ENCODE peak calls at places on chromosomes 12 and 14, in four cellular contexts. M, T, D and S are unnamed samples.

GRCh38 chr14:90383731-90384542 is 12.9 kb upstream of the CALM1 start:
- DNase-seq in D (peak), T (no peak), M (no peak), S (peak)

GRCh38 chr12:69471667-69472385 is 1.6 kb downstream of the FRS2 start:
- DNase-seq in M (no peak), D (no peak), T (no peak), S (no peak)

GRCh38 chr14:90409209-90409730 is 12.4 kb downstream of the CALM1 start:
- DNase-seq in M (peak), D (no peak), T (peak), S (peak)

GRCh38 chr12:27733052-27733656 is 22.5 kb downstream of the MRPS35 start:
- DNase-seq in T (no peak), D (no peak), M (no peak), S (no peak)

GRCh38 chr12:1453801-1454200 is 140.6 kb downstream of the FBXL14 start:
- DNase-seq in D (no peak), T (no peak), M (no peak), S (no peak)

GRCh38 chr12:89347325-89347829 is 4.9 kb downstream of the DUSP6 start:
- DNase-seq in T (no peak), D (no peak), M (no peak), S (no peak)

GRCh38 chr14:69850086-69850735 is 29.0 kb upstream of the SMOC1 start:
- DNase-seq in T (no peak), D (no peak), M (no peak), S (no peak)

GRCh38 chr12:100827901-100828520 is 33.4 kb downstream of the ANO4 start:
- DNase-seq in T (peak), D (no peak), M (no peak), S (peak)

GRCh38 chr12:19530631-19531020 is 91.3 kb downstream of the AEBP2 start:
- DNase-seq in M (no peak), T (no peak), D (no peak), S (no peak)

GRCh38 chr12:29889737-29890136 is 106.0 kb upstream of the TMTC1 start:
- DNase-seq in M (no peak), T (no peak), D (peak), S (peak)

GRCh38 chr12:56040151-56040550 is 1.6 kb upstream of the RPS26 start:
- DNase-seq in D (no peak), M (no peak), T (no peak), S (no peak)

GRCh38 chr14:51638071-51638944 is 13.4 kb upstream of the FRMD6 start:
- DNase-seq in D (no peak), T (no peak), M (no peak), S (peak)

GRCh38 chr12:89230376-89231101 is 121.8 kb downstream of the DUSP6 start:
- DNase-seq in M (no peak), T (no peak), D (no peak), S (no peak)

GRCh38 chr14:102055181-102055901 is 31.5 kb downstream of the HSP90AA1 start:
- DNase-seq in M (peak), T (peak), D (no peak), S (no peak)

GRCh38 chr14:92160619-92161018 is 38.9 kb downstream of the CPSF2 start:
- DNase-seq in T (peak), M (no peak), D (no peak), S (no peak)

GRCh38 chr14:23435540-23436326 is at the start of gene MYH7:
- DNase-seq in D (no peak), M (no peak), T (no peak), S (no peak)

GRCh38 chr14:30443368-30444007 is 115.5 kb upstream of the G2E3 start:
- DNase-seq in M (peak), D (no peak), T (peak), S (no peak)

GRCh38 chr14:23399136-23399535 is 8.9 kb downstream of the MYH6 start:
- DNase-seq in M (no peak), D (no peak), T (no peak), S (no peak)

GRCh38 chr14:21557084-21557901 is 22.6 kb downstream of the OR10G3 start:
- DNase-seq in T (peak), M (peak), D (peak), S (peak)

GRCh38 chr14:81302613-81303012 is 81.9 kb upstream of the GTF2A1 start:
- DNase-seq in T (no peak), M (no peak), D (no peak), S (no peak)

GRCh38 chr12:92702754-92703679 is at the start of gene PLEKHG7:
- DNase-seq in D (peak), T (no peak), M (peak), S (no peak)

GRCh38 chr12:104414581-104415305 is 42.0 kb upstream of the CHST11 start:
- DNase-seq in D (no peak), M (no peak), T (no peak), S (no peak)

GRCh38 chr14:58796201-58796600 is 158.4 kb downstream of the DACT1 start:
- DNase-seq in D (no peak), M (no peak), T (no peak), S (no peak)

GRCh38 chr14:57692671-57693070 is 173.2 kb downstream of the SLC35F4 start:
- DNase-seq in T (peak), M (peak), D (no peak), S (no peak)

GRCh38 chr12:49541911-49542505 is 3.2 kb downstream of the KCNH3 start:
- DNase-seq in T (no peak), D (no peak), M (no peak), S (no peak)

GRCh38 chr12:49552014-49552413 is 13.2 kb downstream of the KCNH3 start:
- DNase-seq in T (no peak), D (no peak), M (no peak), S (peak)

GRCh38 chr14:98069712-98070133 is 1202.3 kb downstream of the BCL11B start:
- DNase-seq in D (no peak), T (no peak), M (peak), S (peak)

GRCh38 chr12:43501705-43502104 is 50.3 kb downstream of the ADAMTS20 start:
- DNase-seq in D (no peak), M (no peak), T (peak), S (no peak)

GRCh38 chr14:96108061-96108795 is 69.1 kb downstream of the C14orf132 start:
- DNase-seq in D (no peak), T (no peak), M (no peak), S (no peak)

GRCh38 chr12:45725631-45726593 is 3.6 kb upstream of the ARID2 start:
- DNase-seq in M (no peak), T (no peak), D (no peak), S (no peak)

GRCh38 chr14:100158566-100159106 is 809 bp downstream of the DEGS2 start:
- DNase-seq in T (no peak), M (no peak), D (no peak), S (no peak)

GRCh38 chr12:55676707-55677106 is 31.0 kb downstream of the ITGA7 start:
- DNase-seq in M (no peak), T (no peak), D (no peak), S (no peak)

GRCh38 chr14:64500088-64500487 is 3.5 kb downstream of the ZBTB25 start:
- DNase-seq in D (no peak), M (no peak), T (no peak), S (no peak)
- H3K4me3 ChIP-seq in D (no peak), M (no peak), T (no peak), S (no peak)

GRCh38 chr12:12734561-12735071 is 17.4 kb downstream of the CDKN1B start:
- DNase-seq in T (no peak), M (no peak), D (no peak), S (no peak)
- H3K4me3 ChIP-seq in T (peak), M (no peak), D (no peak), S (no peak)

DNA sequence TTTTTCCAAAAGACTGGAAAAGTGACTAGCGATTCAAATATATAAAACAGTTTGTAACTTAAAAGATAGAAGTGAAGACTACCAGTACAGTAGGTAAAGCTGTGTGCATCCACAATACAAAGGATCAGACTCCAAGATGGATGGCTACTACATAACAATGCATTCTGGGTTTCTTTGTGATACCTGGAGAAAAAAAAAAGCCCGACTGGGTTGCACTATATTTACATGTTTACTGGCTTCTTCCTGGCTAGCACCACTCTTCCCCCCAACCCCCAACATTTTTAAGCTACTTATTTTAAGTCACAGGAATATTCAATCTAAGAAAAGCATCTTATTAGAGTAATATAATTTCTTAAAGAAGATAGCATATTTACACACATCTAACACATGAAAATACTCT is 61.1 kb upstream of the SINHCAF start:
- DNase-seq in M (no peak), D (no peak), T (no peak), S (no peak)
- H3K4me3 ChIP-seq in M (no peak), D (no peak), T (no peak), S (no peak)

GRCh38 chr12:16880864-16881285 is 274.9 kb upstream of the LMO3 start:
- DNase-seq in T (no peak), M (no peak), D (peak), S (no peak)
- H3K4me3 ChIP-seq in T (no peak), M (no peak), D (peak), S (no peak)

DNA sequence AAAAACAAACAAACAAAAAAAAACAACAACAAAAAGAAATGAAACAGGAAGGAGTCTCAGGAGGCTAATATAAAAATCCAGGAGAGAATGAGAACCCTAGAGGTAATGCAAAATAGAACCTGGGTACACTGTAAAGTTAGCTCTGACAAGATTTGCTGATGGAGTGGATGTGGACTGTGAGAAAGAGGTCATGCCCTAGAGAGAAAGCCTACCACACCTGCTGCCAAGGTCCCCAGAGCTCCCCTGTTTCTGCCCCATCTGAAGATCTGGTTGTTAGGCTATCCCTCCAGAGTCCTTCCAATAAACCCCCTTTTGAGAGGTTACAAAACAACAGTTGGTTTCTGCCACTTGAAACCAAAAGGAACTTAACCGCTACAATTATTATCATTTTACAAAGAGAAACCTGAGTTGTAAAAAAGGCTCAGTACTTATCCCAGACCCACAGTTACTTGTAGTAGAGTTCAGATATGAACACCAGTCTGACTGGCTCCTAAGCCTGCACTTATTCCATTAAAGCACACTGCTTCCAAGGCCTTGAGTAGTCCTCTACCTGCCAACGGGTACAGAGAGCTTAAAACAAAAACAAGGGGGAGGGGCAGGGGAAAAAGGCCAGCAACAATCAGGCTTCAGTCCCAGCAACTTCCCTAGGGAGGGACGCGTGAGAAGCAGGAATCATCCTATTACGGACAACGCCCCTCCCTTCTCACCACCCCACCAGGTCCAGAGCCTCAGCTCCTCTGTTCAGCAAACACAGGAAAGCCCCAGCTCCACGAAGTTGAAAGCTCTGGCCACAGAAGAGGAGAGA is 27.7 kb downstream of the PPP1R13B start:
- DNase-seq in M (no peak), T (no peak), D (peak), S (peak)
- H3K4me3 ChIP-seq in M (no peak), T (no peak), D (no peak), S (no peak)

GRCh38 chr12:8847435-8847834 is 25.0 kb downstream of the A2ML1 start:
- DNase-seq in M (no peak), T (no peak), D (no peak), S (no peak)
- H3K4me3 ChIP-seq in M (no peak), T (no peak), D (no peak), S (no peak)

GRCh38 chr12:67792185-67792584 is 143.6 kb downstream of the DYRK2 start:
- DNase-seq in M (no peak), T (no peak), D (no peak), S (no peak)
- H3K4me3 ChIP-seq in M (no peak), T (no peak), D (no peak), S (no peak)

DNA sequence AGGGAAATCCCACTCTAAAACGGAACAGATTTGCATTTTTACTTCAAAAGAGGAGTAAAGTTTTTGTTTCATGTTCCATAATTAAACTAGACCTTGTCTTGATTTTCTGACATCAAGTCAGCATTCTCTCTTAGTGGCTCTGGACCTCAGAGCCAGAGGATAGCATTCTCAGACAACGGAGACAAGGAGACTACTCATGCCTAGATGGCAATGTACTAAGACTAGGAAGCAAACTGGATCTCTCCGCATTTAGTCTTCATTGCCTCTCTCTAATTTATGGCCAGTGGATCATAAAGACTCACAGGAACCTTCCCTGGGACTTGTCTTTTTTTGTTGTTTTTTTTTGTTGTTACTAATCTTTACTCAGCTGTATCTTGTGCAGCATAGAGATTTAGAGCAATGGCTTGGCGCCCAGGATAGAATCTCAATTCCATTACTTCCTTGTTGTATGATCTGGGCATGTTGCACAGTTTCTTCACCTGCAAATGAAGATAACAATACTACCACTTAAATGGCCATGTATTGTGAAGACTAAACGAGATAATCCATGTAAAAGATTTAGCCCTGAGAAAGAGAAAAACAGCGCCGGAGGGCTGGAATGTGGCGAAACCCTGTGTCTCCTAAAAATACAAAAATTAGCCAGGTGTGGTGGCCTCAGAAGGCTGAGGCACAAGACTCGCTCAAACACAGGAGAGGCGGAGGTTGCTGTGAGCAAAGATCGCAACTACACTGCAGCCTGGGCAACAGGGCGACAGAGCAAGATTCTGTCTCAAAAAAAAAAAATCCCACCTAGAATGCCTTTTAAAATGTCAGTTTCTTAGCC is 4.0 kb upstream of the GEMIN2 start:
- DNase-seq in T (no peak), M (no peak), D (no peak), S (no peak)
- H3K4me3 ChIP-seq in T (no peak), M (no peak), D (peak), S (no peak)